ENCODE peak calls at places on chromosome 19, in seven cellular contexts. X is right cardiac atrium, I is choroid plexus epithelial cell, C is dorsolateral prefrontal cortex, O is keratinocyte, F is neuronal stem cell, H is astrocyte of the cerebellum. S is an unnamed sample.

GRCh38 chr19:3565177-3565576 is 7.6 kb upstream of the HMG20B start:
- DNase-seq in X (no peak), I (peak), C (no peak), O (no peak), F (no peak), H (no peak), S (no peak)

GRCh38 chr19:2719910-2720776 is 1.0 kb downstream of the DIRAS1 start:
- DNase-seq in X (peak), I (peak), C (peak), O (no peak), F (no peak), H (no peak), S (no peak)

GRCh38 chr19:31553112-31553843 is 204.0 kb upstream of the TSHZ3 start:
- DNase-seq in X (no peak), I (no peak), C (no peak), O (no peak), F (no peak), H (no peak), S (no peak)

GRCh38 chr19:19171821-19172532 is 1.9 kb upstream of the MEF2B start:
- DNase-seq in X (no peak), I (peak), C (no peak), O (no peak), F (no peak), H (no peak), S (peak)

GRCh38 chr19:11125994-11126685 is 29.4 kb downstream of the SPC24 start:
- DNase-seq in X (peak), I (peak), C (peak), O (no peak), F (peak), H (peak), S (no peak)

GRCh38 chr19:3509566-3509989 is 3.5 kb downstream of the FZR1 start:
- DNase-seq in X (no peak), I (peak), C (peak), O (no peak), F (no peak), H (no peak), S (no peak)

GRCh38 chr19:18419195-18419698 is at the start of gene SSBP4:
- DNase-seq in X (peak), I (peak), C (peak), O (no peak), F (peak), H (no peak), S (no peak)

GRCh38 chr19:31349160-31349881 is at the start of gene TSHZ3:
- DNase-seq in X (peak), I (peak), C (peak), O (no peak), F (no peak), H (peak), S (peak)

GRCh38 chr19:35557539-35558399 is 5.7 kb downstream of the ATP4A start:
- DNase-seq in X (peak), I (peak), C (peak), O (no peak), F (peak), H (no peak), S (no peak)

GRCh38 chr19:47158879-47159509 is 28.4 kb downstream of the SAE1 start:
- DNase-seq in X (no peak), I (peak), C (no peak), O (no peak), F (no peak), H (no peak), S (no peak)

GRCh38 chr19:58053480-58054156 is 5.5 kb upstream of the ZNF135 start:
- DNase-seq in X (no peak), I (no peak), C (no peak), O (no peak), F (no peak), H (no peak), S (no peak)

GRCh38 chr19:18895038-18895827 is 725 bp downstream of the CERS1 start:
- DNase-seq in X (no peak), I (peak), C (peak), O (no peak), F (peak), H (no peak), S (no peak)

GRCh38 chr19:31352296-31352781 is 3.1 kb upstream of the TSHZ3 start:
- DNase-seq in X (no peak), I (no peak), C (no peak), O (no peak), F (no peak), H (no peak), S (no peak)

GRCh38 chr19:19259741-19260140 is 13.4 kb downstream of the TM6SF2 start:
- DNase-seq in X (no peak), I (peak), C (peak), O (no peak), F (no peak), H (no peak), S (no peak)

GRCh38 chr19:47423203-47423882 is 4.0 kb upstream of the MEIS3 start:
- DNase-seq in X (no peak), I (no peak), C (no peak), O (no peak), F (no peak), H (no peak), S (no peak)

GRCh38 chr19:16836115-16836905 is 7.1 kb downstream of the SIN3B start:
- DNase-seq in X (no peak), I (peak), C (no peak), O (no peak), F (no peak), H (no peak), S (no peak)

GRCh38 chr19:18319591-18320135 is 3.2 kb downstream of the LSM4 start:
- DNase-seq in X (no peak), I (no peak), C (no peak), O (no peak), F (no peak), H (no peak), S (no peak)

GRCh38 chr19:44093931-44094765 is at the start of gene ZNF224:
- DNase-seq in X (peak), I (peak), C (peak), O (no peak), F (peak), H (peak), S (peak)

GRCh38 chr19:28469544-28469943 is 743.4 kb downstream of the UQCRFS1 start:
- DNase-seq in X (no peak), I (no peak), C (no peak), O (no peak), F (no peak), H (no peak), S (no peak)

GRCh38 chr19:10816691-10817090 is 19.3 kb downstream of the TMED1 start:
- DNase-seq in X (no peak), I (no peak), C (no peak), O (no peak), F (no peak), H (no peak), S (no peak)

GRCh38 chr19:1854542-1855039 is 6.3 kb upstream of the REXO1 start:
- DNase-seq in X (peak), I (no peak), C (no peak), O (no peak), F (no peak), H (no peak), S (no peak)

GRCh38 chr19:2552859-2553258 is 76.9 kb downstream of the GADD45B start:
- DNase-seq in X (no peak), I (peak), C (no peak), O (no peak), F (no peak), H (no peak), S (no peak)

GRCh38 chr19:1449467-1450442 is at the start of gene APC2:
- DNase-seq in X (no peak), I (peak), C (peak), O (no peak), F (peak), H (no peak), S (no peak)

GRCh38 chr19:15260939-15261338 is 28.7 kb upstream of the EPHX3 start:
- DNase-seq in X (no peak), I (peak), C (no peak), O (no peak), F (no peak), H (no peak), S (no peak)

GRCh38 chr19:17821190-17821589 is at the start of gene INSL3:
- DNase-seq in X (no peak), I (no peak), C (no peak), O (no peak), F (no peak), H (no peak), S (no peak)

GRCh38 chr19:53903055-53903680 is 5.9 kb upstream of the CACNG7 start:
- DNase-seq in X (no peak), I (peak), C (no peak), O (no peak), F (peak), H (peak), S (no peak)

GRCh38 chr19:36106991-36107390 is 4.0 kb upstream of the OVOL3 start:
- DNase-seq in X (no peak), I (no peak), C (no peak), O (no peak), F (no peak), H (no peak), S (no peak)

GRCh38 chr19:46913198-46913851 is 52.5 kb downstream of the ARHGAP35 start:
- DNase-seq in X (no peak), I (no peak), C (no peak), O (no peak), F (no peak), H (no peak), S (no peak)

GRCh38 chr19:13744179-13744578 is 20.1 kb upstream of the MRI1 start:
- DNase-seq in X (no peak), I (no peak), C (no peak), O (no peak), F (no peak), H (no peak), S (no peak)

GRCh38 chr19:12939292-12939606 is 840 bp downstream of the CALR start:
- DNase-seq in X (no peak), I (peak), C (no peak), O (no peak), F (no peak), H (no peak), S (peak)

GRCh38 chr19:57171551-57172081 is 4.3 kb upstream of the DUXA start:
- DNase-seq in X (peak), I (peak), C (peak), O (no peak), F (peak), H (no peak), S (no peak)

GRCh38 chr19:16216744-16217670 is 19.3 kb downstream of the AP1M1 start:
- DNase-seq in X (no peak), I (no peak), C (no peak), O (no peak), F (no peak), H (no peak), S (no peak)

GRCh38 chr19:10228925-10229324 is 2.2 kb downstream of the S1PR2 start:
- DNase-seq in X (no peak), I (peak), C (no peak), O (no peak), F (no peak), H (no peak), S (no peak)

GRCh38 chr19:3224346-3225325 is at the start of gene CELF5:
- DNase-seq in X (peak), I (peak), C (peak), O (no peak), F (peak), H (no peak), S (no peak)

GRCh38 chr19:20233105-20233504 is 66.1 kb downstream of the ZNF486 start:
- DNase-seq in X (no peak), I (no peak), C (no peak), O (no peak), F (no peak), H (no peak), S (no peak)

GRCh38 chr19:2061936-2062729 is 11.1 kb upstream of the MKNK2 start:
- DNase-seq in X (no peak), I (no peak), C (no peak), O (no peak), F (no peak), H (no peak), S (no peak)

GRCh38 chr19:53088091-53088490 is 15.1 kb downstream of the ZNF160 start:
- DNase-seq in X (no peak), I (peak), C (no peak), O (no peak), F (no peak), H (no peak), S (peak)

DNA sequence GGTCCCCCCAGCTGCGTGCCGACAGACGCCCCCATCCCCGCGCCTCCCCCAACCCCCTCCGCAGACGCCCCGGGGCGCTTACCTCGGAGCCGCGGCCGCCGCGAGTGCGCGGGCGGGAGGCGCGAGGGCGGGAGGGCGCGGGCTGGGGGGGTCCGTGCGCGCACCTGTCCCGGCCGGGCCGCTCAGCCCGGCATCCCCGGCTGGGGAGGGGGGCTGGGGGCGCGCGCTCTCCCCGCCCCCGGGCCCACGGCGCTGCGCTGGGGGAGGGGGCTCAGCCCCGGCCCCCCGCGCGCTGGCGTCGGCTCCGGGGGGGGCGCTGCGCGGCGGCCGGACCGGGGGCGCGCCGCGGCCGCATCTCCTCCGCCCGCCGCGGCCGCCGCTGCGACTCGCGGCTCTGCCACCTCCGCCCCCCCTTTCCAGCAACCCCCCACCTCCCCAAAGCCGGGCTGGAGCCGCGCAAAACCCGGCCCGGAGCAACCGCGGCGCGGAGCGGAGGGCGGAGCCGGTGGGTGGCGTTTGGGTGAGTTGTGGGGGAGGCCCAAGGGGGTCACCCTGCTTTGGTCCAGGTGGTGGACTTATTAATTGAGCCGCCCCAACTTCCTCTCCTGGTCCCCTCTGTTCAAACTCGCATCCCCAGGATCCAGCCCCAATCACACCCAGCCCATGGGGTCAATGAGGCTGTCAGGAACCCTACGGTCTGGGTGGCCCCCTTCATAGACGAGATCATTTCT is 22.1 kb upstream of the SEMA6B start:
- DNase-seq in X (no peak), I (no peak), C (peak), O (no peak), F (peak), H (no peak), S (no peak)
- H3K4me3 ChIP-seq in X (peak), I (peak), C (peak), O (no peak), F (peak), H (peak), S (peak)

GRCh38 chr19:45340232-45340898 is at the start of gene KLC3:
- DNase-seq in X (no peak), I (no peak), C (no peak), O (no peak), F (no peak), H (no peak), S (no peak)
- H3K4me3 ChIP-seq in X (peak), I (no peak), C (no peak), O (peak), F (peak), H (peak), S (peak)

DNA sequence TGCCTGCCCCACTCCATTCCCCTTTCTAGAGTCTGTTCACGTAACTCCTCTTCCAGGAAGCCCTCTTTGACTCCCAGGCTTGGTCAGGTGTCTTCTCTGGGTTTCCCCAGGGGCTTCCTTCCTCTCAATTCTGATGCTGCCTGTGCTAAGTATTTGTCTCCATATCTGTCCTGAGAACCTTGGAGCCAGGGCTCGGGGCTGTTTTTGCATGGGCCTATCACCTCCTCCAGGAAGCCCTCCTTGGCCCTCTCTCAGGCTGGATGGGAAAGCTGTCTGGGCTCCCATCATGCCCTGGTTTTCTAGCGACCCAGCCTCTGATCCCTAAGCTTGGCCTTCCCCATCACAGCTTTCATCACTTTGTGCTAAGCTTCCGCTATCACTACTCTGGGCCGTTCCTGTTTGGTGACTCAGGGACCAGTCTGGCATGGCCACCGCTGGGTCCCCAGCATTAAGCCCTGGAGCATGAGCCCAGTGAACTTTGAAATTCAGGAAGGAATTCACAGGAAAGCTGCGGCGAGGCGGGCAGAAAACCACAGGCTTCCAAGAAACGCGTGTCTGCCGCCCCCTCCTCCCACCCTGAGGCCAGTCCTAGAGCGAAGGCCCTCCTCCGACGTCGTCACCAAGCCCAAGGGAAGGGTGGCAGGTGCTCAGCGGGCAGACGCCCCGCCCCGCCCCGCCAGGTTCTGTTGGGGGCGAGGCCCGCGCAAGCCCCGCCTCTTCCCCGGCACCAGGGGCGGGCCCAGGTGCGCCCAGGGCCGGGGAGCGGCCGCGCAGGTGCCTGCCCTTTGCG is 482 bp upstream of the SPINT2 start:
- DNase-seq in X (peak), I (peak), C (peak), O (no peak), F (no peak), H (no peak), S (no peak)
- H3K4me3 ChIP-seq in X (peak), I (peak), C (peak), O (peak), F (peak), H (peak), S (peak)

DNA sequence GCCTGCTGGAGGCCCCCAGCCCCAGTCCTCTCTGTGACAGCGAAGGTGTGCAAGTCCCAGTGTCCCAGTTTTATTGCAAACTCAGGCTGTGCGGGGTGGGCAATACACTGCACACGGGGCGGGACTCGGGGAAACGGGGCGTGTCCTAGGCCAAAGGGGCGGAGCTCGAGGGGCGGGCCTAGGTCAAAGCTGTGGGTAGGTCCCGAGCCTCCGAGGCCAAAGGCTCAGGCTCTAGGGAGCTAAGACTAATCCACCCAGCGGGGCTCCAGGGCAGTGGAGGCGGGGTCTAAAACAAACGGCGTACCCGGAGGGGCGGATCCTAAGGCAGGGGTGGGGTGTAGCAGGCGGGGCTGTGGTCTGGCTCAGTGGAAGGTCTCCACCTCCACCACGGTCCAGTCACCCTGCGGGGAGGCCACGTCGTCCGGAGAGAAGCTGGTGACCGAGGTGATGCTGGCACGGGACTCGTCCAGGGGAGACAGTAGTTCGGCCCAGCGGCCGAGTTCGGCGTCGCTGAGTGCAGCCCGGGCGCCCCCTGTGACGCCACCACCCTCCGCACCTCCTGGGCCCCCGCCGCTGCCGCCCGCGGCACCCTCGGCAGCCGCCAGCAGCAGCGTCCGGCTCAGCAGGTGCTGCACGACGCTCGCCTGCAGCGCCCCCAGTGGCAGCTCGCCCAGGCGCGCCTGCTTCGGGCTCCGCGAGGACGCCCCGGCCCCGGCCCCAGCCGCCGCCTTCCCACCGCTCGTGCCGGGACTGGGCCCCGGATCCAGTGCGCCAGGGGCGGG is 5.3 kb downstream of the PRR36 start:
- DNase-seq in X (peak), I (peak), C (no peak), O (no peak), F (peak), H (no peak), S (no peak)
- H3K4me3 ChIP-seq in X (peak), I (peak), C (peak), O (peak), F (peak), H (peak), S (peak)

GRCh38 chr19:50817941-50818858 is 5.4 kb downstream of the KLK1 start:
- DNase-seq in X (peak), I (peak), C (no peak), O (no peak), F (peak), H (no peak), S (no peak)

GRCh38 chr19:50820549-50821247 is 2.9 kb downstream of the KLK1 start:
- DNase-seq in X (no peak), I (no peak), C (no peak), O (no peak), F (no peak), H (no peak), S (no peak)

GRCh38 chr19:50820086-50820485 is 3.5 kb downstream of the KLK1 start:
- DNase-seq in X (no peak), I (no peak), C (no peak), O (no peak), F (no peak), H (no peak), S (no peak)

GRCh38 chr19:50819636-50820035 is 4.0 kb downstream of the KLK1 start:
- DNase-seq in X (no peak), I (no peak), C (no peak), O (no peak), F (no peak), H (no peak), S (no peak)

GRCh38 chr19:50818859-50819472 is 4.6 kb downstream of the KLK1 start:
- DNase-seq in X (no peak), I (no peak), C (no peak), O (no peak), F (no peak), H (no peak), S (no peak)
- H3K4me3 ChIP-seq in X (no peak), I (no peak), C (no peak), O (no peak), F (no peak), H (no peak), S (no peak)

GRCh38 chr19:48644355-48644754 is 1.6 kb downstream of the CA11 start:
- DNase-seq in X (no peak), I (no peak), C (no peak), O (no peak), F (no peak), H (no peak), S (no peak)
- H3K4me3 ChIP-seq in X (no peak), I (peak), C (peak), O (no peak), F (peak), H (peak), S (no peak)

GRCh38 chr19:34481861-34482379 is 362 bp downstream of the WTIP start:
- DNase-seq in X (peak), I (peak), C (no peak), O (no peak), F (no peak), H (no peak), S (peak)
- H3K4me3 ChIP-seq in X (peak), I (peak), C (peak), O (peak), F (peak), H (peak), S (peak)

DNA sequence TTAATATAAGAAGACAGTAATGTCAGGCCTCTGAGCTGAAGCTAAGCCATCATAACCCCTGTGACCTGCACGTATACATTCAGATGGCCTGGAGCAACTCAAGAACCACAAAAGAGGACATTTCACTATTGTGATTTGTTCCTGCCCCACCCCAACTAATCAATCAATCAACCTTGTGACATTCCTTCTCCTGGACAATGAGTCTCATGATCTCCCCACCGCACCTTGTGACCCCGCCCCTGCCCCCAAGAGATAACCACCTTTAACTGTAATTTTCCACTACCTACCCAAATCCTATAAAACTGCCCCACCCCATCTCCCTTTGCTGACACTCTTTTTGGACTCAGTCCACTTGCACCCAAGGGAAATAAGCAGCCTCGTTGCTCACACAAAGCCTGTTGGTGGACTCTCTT is 14.1 kb downstream of the CD70 start:
- DNase-seq in X (no peak), I (no peak), C (no peak), O (no peak), F (no peak), H (no peak), S (no peak)
- H3K4me3 ChIP-seq in X (no peak), I (no peak), C (no peak), O (no peak), F (no peak), H (no peak), S (no peak)